ENCODE peak calls at places on chromosomes 3 and 15, in seven cellular contexts. A is A673, X is fibroblast of lung, S is H1, N is PC-9, V is keratinocyte, B is neural progenitor cell. E is an unnamed sample.

GRCh38 chr15:92901053-92901761 is 1.1 kb downstream of the CHD2 start:
- DNase-seq in V (no peak), N (no peak), A (no peak), S (no peak), X (no peak), B (no peak), E (no peak)

GRCh38 chr3:183369117-183369516 is 59.3 kb downstream of the MCF2L2 start:
- DNase-seq in V (no peak), X (no peak), S (no peak), B (no peak), A (no peak), N (no peak), E (no peak)

GRCh38 chr3:23885210-23885609 is 31.6 kb downstream of the NKIRAS1 start:
- DNase-seq in X (no peak), V (no peak), S (no peak), B (no peak), A (no peak), N (peak), E (no peak)

GRCh38 chr3:129106866-129107565 is 14.6 kb downstream of the RAB43 start:
- DNase-seq in S (no peak), A (no peak), V (no peak), N (no peak), B (no peak), X (no peak), E (no peak)

GRCh38 chr3:64916937-64917336 is 229.1 kb upstream of the ADAMTS9 start:
- DNase-seq in N (no peak), A (peak), V (no peak), S (no peak), B (no peak), X (no peak), E (no peak)

GRCh38 chr3:15327941-15328340 is 4.4 kb downstream of the SH3BP5 start:
- DNase-seq in S (no peak), B (no peak), X (peak), A (peak), V (no peak), N (peak), E (no peak)

GRCh38 chr3:94875149-94875548 is 812.3 kb downstream of the NSUN3 start:
- DNase-seq in B (peak), A (no peak), V (no peak), N (no peak), S (no peak), X (no peak), E (no peak)

GRCh38 chr15:91922701-91923279 is 69.3 kb downstream of the SLCO3A1 start:
- DNase-seq in S (no peak), B (no peak), N (no peak), X (no peak), A (no peak), V (no peak), E (no peak)

GRCh38 chr3:111324645-111325044 is 217.4 kb upstream of the CD96 start:
- DNase-seq in N (no peak), V (no peak), X (peak), A (no peak), S (no peak), B (no peak), E (no peak)

DNA sequence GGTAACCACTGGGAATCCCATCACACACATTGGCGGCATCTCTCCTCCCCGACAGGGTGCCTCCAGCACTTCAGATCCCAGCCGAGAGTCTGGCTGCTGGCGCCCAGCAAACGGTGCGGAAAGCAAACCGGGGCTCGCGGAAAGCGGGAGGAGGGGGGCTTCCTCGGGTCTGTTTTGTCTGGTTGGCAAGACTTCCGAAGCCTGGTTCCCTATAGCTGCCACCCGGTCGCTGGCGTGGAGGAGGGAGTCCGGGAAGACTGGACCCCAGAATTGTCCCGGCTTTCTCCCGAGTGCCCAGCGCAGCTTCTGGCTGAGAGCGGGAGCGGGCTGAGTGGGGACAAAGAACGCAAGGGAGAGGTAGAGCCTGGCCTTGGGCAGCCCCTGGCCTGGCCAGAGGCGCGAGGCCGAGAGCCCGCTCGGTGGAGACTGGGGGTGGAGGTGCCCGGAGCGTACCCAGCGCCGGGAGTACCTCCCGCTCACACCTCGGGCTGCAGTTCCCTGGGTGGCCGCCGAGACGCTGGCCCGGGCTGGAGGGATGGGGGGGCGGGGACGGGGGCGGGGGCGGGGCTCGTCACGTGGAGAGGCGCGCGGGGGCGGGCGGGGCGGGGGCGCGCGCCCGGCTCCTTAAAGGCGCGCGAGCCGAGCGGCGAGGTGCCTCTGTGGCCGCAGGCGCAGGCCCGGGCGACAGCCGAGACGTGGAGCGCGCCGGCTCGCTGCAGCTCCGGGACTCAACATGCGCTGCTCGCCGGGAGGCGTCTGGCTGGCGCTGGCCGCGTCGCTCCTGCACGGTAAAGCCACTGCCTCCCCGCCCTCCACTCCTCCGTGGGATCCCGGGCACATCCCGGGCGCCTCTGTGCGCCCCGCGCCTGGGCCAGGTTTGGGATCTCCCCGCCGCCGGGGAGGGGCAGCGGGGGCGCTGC is at the start of gene CHRNA7:
- DNase-seq in S (peak), N (no peak), V (no peak), B (peak), X (peak), A (peak), E (no peak)
- TF ChIP-seq EZH2 in S (no peak), N (no peak), V (peak), B (no peak), X (no peak), A (no peak), E (no peak)

GRCh38 chr15:94480289-94480834 is 249.0 kb downstream of the MCTP2 start:
- DNase-seq in X (no peak), V (no peak), N (no peak), S (no peak), B (no peak), A (no peak), E (no peak)

GRCh38 chr15:94476681-94477080 is 245.3 kb downstream of the MCTP2 start:
- DNase-seq in N (no peak), A (no peak), S (no peak), V (no peak), X (no peak), B (no peak), E (no peak)

DNA sequence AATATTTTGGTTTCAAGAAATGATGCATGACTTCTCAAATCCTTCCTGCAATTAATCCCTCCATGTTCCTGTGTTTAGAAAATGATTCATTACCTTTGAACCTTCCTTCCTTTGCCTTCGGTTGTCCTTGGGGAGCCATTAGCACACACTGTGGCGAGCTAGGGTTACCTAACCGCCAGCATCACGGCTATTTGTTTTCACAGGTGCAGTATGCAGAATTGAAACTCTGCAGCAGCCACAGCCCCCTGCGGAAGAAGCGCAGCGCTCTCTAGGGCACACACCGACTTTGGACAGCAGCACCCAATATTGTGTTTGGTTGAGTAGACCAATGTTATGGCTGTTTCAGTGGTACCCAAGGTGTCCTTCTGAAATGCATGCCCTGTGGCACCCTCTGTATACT is 247.4 kb downstream of the MCTP2 start:
- DNase-seq in S (no peak), A (no peak), B (no peak), N (no peak), X (no peak), V (no peak), E (no peak)
- H3K27ac ChIP-seq in S (no peak), A (no peak), B (no peak), N (no peak), X (no peak), V (no peak), E (no peak)

GRCh38 chr3:38651153-38651789 is 1.8 kb upstream of the SCN5A start:
- DNase-seq in S (peak), A (peak), X (peak), N (no peak), V (peak), B (peak), E (no peak)

GRCh38 chr3:38648659-38649499 is 608 bp downstream of the SCN5A start:
- DNase-seq in B (no peak), X (no peak), V (no peak), S (peak), N (no peak), A (no peak), E (no peak)

GRCh38 chr3:38648024-38648658 is 1.3 kb downstream of the SCN5A start:
- DNase-seq in V (no peak), S (peak), B (no peak), A (no peak), N (no peak), X (no peak), E (no peak)

GRCh38 chr3:38650248-38650940 is 907 bp upstream of the SCN5A start:
- DNase-seq in N (no peak), V (no peak), B (no peak), X (no peak), S (peak), A (no peak), E (no peak)

GRCh38 chr3:38649500-38650247 is at the start of gene SCN5A:
- DNase-seq in X (no peak), A (peak), S (peak), N (no peak), V (no peak), B (peak), E (no peak)
- TF ChIP-seq EZH2 in X (no peak), A (no peak), S (no peak), N (no peak), V (no peak), B (no peak), E (no peak)

DNA sequence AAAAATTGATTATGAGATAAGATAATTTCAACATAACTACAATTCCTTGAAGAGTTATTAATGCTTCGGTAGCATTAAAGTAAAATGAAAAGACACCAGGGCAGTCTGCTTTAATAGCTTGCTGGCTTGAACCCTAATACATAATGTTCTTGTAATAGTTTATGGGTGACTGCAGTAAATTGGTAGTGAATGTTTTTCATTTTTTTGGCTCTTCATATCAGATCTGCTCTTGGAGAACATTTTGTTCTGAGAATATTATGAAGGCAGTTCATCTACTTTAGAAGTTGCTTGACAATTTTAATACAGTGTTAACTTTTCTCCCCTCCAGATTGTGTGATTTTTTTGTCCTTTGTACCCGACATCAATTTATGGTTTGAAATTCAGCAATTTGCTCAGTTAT is 128.4 kb downstream of the ZBTB20 start:
- DNase-seq in B (no peak), V (no peak), S (no peak), A (no peak), N (no peak), X (no peak), E (no peak)
- H3K27ac ChIP-seq in B (no peak), V (no peak), S (no peak), A (no peak), N (no peak), X (no peak), E (no peak)

DNA sequence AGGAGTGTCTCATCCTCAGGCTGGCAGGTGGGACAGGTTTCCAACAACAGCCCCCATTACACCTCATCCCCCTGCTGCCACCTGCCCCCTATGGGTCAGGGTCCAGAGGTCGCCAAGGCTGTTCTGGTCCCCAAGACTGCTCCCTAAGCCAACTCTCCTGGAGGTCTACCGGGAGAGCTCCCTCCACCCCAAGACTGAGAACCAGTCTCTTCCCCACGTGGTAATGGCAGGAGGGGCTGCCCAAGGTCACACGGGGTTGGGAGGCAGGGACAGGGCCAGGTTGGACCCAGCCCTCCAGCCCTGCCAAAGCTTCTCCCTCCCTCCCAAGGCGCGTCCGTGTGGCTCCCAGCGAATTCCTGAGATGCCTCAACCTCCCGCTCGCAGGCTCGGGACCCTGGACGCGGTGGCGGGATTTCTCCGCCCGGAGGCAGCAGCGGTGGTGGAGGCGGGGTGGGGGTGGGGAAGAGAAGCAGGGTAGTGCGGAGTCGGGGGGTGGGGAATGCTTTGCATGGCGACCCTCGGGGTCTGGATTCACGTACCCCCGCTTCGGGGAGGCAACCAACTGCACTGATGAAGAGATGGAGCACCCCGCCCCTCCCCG is 80.1 kb downstream of the IQSEC1 start:
- DNase-seq in A (no peak), N (no peak), S (peak), B (peak), X (peak), V (no peak), E (no peak)
- TF ChIP-seq EZH2 in A (no peak), N (no peak), S (peak), B (no peak), X (no peak), V (peak), E (no peak)

GRCh38 chr3:122572940-122573412 is 4.5 kb upstream of the PARP15 start:
- DNase-seq in V (no peak), S (no peak), N (peak), B (peak), A (peak), X (peak), E (no peak)
- H3K27ac ChIP-seq in V (peak), S (no peak), N (peak), B (no peak), A (no peak), X (no peak), E (no peak)

GRCh38 chr3:31278532-31278931 is 254.2 kb upstream of the STT3B start:
- DNase-seq in N (no peak), A (no peak), B (no peak), V (no peak), S (no peak), X (no peak), E (no peak)
- TF ChIP-seq EZH2 in N (no peak), A (no peak), B (no peak), V (no peak), S (no peak), X (no peak), E (no peak)

DNA sequence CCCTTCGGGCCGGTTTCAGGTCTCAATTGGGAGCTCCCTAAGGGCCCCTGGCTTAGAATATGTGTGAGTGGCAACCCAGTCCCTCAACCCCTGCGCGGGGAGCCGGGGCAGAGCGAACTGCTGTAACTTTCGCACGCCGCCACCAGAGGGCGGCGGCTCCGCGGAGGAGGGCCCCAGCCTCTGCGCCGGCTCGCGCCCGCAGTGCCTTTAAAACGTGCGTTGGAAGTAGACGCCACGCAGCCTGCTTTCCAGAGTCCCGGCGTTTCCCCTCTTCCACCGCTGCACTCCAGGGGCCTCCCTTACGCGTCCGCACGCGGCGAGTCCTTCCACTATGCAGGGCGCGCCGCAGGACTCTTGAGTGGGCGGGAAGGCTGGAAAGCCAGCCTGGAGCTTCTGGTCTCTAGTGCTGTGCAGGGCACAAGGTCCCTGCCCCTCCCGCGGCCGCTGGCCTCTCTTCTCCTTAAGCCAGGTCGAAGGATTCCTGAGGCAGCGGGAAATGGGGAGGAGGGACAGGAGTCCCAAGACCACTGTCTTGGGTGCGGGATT is 23.7 kb upstream of the RNU6-1 start:
- DNase-seq in N (peak), X (peak), B (peak), S (peak), V (no peak), A (peak), E (no peak)
- H3K27ac ChIP-seq in N (no peak), X (no peak), B (no peak), S (no peak), V (no peak), A (no peak), E (no peak)

GRCh38 chr15:45116006-45116481 is 1.9 kb downstream of the DUOXA2 start:
- DNase-seq in B (no peak), X (no peak), N (no peak), V (no peak), S (no peak), A (no peak), E (no peak)
- TF ChIP-seq EZH2 in B (peak), X (no peak), N (no peak), V (no peak), S (no peak), A (no peak), E (no peak)

GRCh38 chr15:51982770-51983103 is 11.2 kb upstream of the LEO1 start:
- DNase-seq in S (no peak), A (no peak), V (no peak), X (no peak), B (no peak), N (peak), E (no peak)
- H3K27ac ChIP-seq in S (no peak), A (no peak), V (peak), X (no peak), B (no peak), N (peak), E (peak)

E was measured in SK-N-MC.